ENCODE peak calls at places on chromosomes 5 and 9, in ten cellular contexts. R is omental fat pad, D is suprapubic skin, O is MCF 10A, Z is choroid plexus epithelial cell, G is brain microvascular endothelial cell, L is ovary, F is cardiac fibroblast, J is prostate gland, C is endothelial cell of umbilical vein. Y is an unnamed sample.

GRCh38 chr9:3337515-3337914 is 188.3 kb downstream of the RFX3 start:
- DNase-seq in R (no peak), D (no peak), O (peak; percentile 11), Z (peak; percentile 79), G (peak; percentile 61), L (no peak), F (peak; percentile 87), J (no peak), C (peak; percentile 83), Y (peak; percentile 33)

GRCh38 chr9:125997510-125997823 is 250.3 kb downstream of the PBX3 start:
- DNase-seq in R (no peak), D (peak; percentile 46), O (no peak), Z (no peak), G (no peak), L (no peak), F (no peak), J (no peak), C (no peak), Y (no peak)

GRCh38 chr5:37552770-37553719 is 173.9 kb downstream of the WDR70 start:
- DNase-seq in R (no peak), D (no peak), O (no peak), Z (peak; percentile 97), G (peak; percentile 92), L (no peak), F (peak; percentile 94), J (no peak), C (peak; percentile 99), Y (no peak)

GRCh38 chr5:135107986-135108385 is 74.0 kb upstream of the PITX1 start:
- DNase-seq in R (no peak), D (no peak), O (no peak), Z (no peak), G (no peak), L (no peak), F (no peak), J (no peak), C (no peak), Y (no peak)

GRCh38 chr9:128340691-128341434 is 536 bp downstream of the SLC27A4 start:
- DNase-seq in R (no peak), D (peak; percentile 74), O (no peak), Z (no peak), G (no peak), L (no peak), F (no peak), J (no peak), C (peak; percentile 28), Y (no peak)

GRCh38 chr5:154972476-154973080 is 31.7 kb downstream of the MRPL22 start:
- DNase-seq in R (no peak), D (no peak), O (peak; percentile 66), Z (peak; percentile 73), G (peak; percentile 61), L (no peak), F (peak; percentile 73), J (no peak), C (peak; percentile 74), Y (peak; percentile 45)

GRCh38 chr5:107254902-107255234 is 415.9 kb downstream of the EFNA5 start:
- DNase-seq in R (no peak), D (no peak), O (no peak), Z (no peak), G (no peak), L (no peak), F (no peak), J (no peak), C (no peak), Y (no peak)

GRCh38 chr5:82358454-82358853 is 80.3 kb upstream of the RPS23 start:
- DNase-seq in R (no peak), D (no peak), O (peak; percentile 69), Z (peak; percentile 81), G (no peak), L (no peak), F (peak; percentile 56), J (no peak), C (no peak), Y (no peak)

GRCh38 chr9:130860458-130861316 is 25.6 kb downstream of the ABL1 start:
- DNase-seq in R (peak; percentile 34), D (peak; percentile 88), O (no peak), Z (peak; percentile 97), G (peak; percentile 100), L (peak; percentile 82), F (peak; percentile 96), J (no peak), C (peak; percentile 70), Y (peak; percentile 95)

GRCh38 chr9:13351768-13352386 is 72.4 kb upstream of the MPDZ start:
- DNase-seq in R (no peak), D (no peak), O (peak; percentile 61), Z (peak; percentile 84), G (peak; percentile 23), L (no peak), F (peak; percentile 86), J (peak; percentile 6), C (peak; percentile 74), Y (peak; percentile 54)

GRCh38 chr9:134837529-134837928 is 43.1 kb upstream of the FCN2 start:
- DNase-seq in R (no peak), D (no peak), O (no peak), Z (peak; percentile 29), G (no peak), L (no peak), F (no peak), J (no peak), C (peak; percentile 6), Y (no peak)

GRCh38 chr9:108761530-108762347 is 94.0 kb downstream of the ACTL7B start:
- DNase-seq in R (no peak), D (peak; percentile 73), O (peak; percentile 71), Z (peak; percentile 71), G (peak; percentile 54), L (no peak), F (peak; percentile 68), J (peak; percentile 60), C (peak; percentile 43), Y (peak; percentile 29)

GRCh38 chr5:138981606-138982005 is 106.5 kb upstream of the LRRTM2 start:
- DNase-seq in R (no peak), D (no peak), O (no peak), Z (no peak), G (no peak), L (no peak), F (peak; percentile 32), J (no peak), C (no peak), Y (peak; percentile 12)

GRCh38 chr9:91734371-91734981 is 215.6 kb downstream of the ROR2 start:
- DNase-seq in R (peak; percentile 85), D (peak; percentile 77), O (peak; percentile 45), Z (peak; percentile 76), G (peak; percentile 52), L (peak; percentile 71), F (peak; percentile 74), J (peak; percentile 67), C (peak; percentile 39), Y (no peak)

GRCh38 chr9:115633099-115633498 is 515.1 kb upstream of the TNC start:
- DNase-seq in R (no peak), D (no peak), O (no peak), Z (peak; percentile 69), G (no peak), L (no peak), F (peak; percentile 38), J (no peak), C (no peak), Y (peak; percentile 46)

GRCh38 chr9:132312873-132313272 is 41.9 kb downstream of the SETX start:
- DNase-seq in R (no peak), D (no peak), O (no peak), Z (peak; percentile 21), G (no peak), L (no peak), F (no peak), J (no peak), C (no peak), Y (no peak)
- TF ChIP-seq CTCF in R (no peak), D (no peak), O (no peak), Z (peak; percentile 33), G (peak; percentile 28), L (no peak), F (peak; percentile 38), J (no peak), C (no peak), Y (peak; percentile 65)

DNA sequence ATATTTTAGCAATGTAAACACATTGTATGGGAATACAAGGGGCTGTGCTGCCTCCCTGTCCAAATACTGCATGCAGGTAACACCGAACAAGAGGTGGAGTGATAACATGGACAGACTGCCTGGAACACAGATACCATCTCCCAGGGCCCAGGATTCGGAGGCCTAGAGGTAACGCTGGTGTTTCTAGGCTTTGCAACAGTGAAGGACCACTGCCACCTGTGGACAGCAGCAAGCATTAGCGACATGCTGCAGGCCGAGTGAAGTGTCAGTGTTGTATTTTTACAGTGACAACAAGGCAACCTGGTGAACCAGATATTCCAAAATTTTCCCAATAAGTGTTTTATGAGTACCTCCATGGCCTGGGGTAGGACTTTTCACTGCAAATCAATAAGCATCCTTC is 379.2 kb downstream of the DMRT2 start:
- DNase-seq in R (no peak), D (no peak), O (peak; percentile 40), Z (peak; percentile 4), G (no peak), L (no peak), F (no peak), J (no peak), C (no peak), Y (no peak)
- TF ChIP-seq CTCF in R (no peak), D (no peak), O (peak; percentile 54), Z (peak; percentile 13), G (no peak), L (no peak), F (no peak), J (no peak), C (no peak), Y (no peak)

GRCh38 chr5:172634106-172634899 is 6.8 kb upstream of the NEURL1B start:
- DNase-seq in R (no peak), D (peak; percentile 41), O (no peak), Z (no peak), G (no peak), L (no peak), F (no peak), J (no peak), C (no peak), Y (no peak)
- TF ChIP-seq CTCF in R (no peak), D (no peak), O (no peak), Z (no peak), G (no peak), L (no peak), F (no peak), J (no peak), C (no peak), Y (no peak)

GRCh38 chr5:103255666-103256065 is 2.9 kb upstream of the MACIR start:
- DNase-seq in R (no peak), D (no peak), O (no peak), Z (no peak), G (no peak), L (no peak), F (no peak), J (no peak), C (no peak), Y (no peak)

GRCh38 chr5:103254921-103255320 is 3.6 kb upstream of the MACIR start:
- DNase-seq in R (no peak), D (no peak), O (no peak), Z (peak; percentile 42), G (no peak), L (no peak), F (no peak), J (no peak), C (no peak), Y (no peak)

GRCh38 chr5:103258957-103259704 is 568 bp downstream of the MACIR start:
- DNase-seq in R (peak; percentile 37), D (peak; percentile 78), O (peak; percentile 66), Z (peak; percentile 32), G (peak; percentile 13), L (peak; percentile 32), F (peak; percentile 40), J (peak; percentile 38), C (peak; percentile 66), Y (no peak)

GRCh38 chr5:103258368-103258956 is at the start of gene MACIR:
- DNase-seq in R (peak; percentile 84), D (peak; percentile 97), O (peak; percentile 98), Z (peak; percentile 99), G (peak; percentile 96), L (peak; percentile 94), F (peak; percentile 99), J (peak; percentile 95), C (peak; percentile 99), Y (peak; percentile 97)

GRCh38 chr5:103256178-103256577 is 2.4 kb upstream of the MACIR start:
- DNase-seq in R (no peak), D (no peak), O (peak; percentile 18), Z (no peak), G (no peak), L (no peak), F (no peak), J (no peak), C (no peak), Y (no peak)
- TF ChIP-seq CTCF in R (no peak), D (no peak), O (no peak), Z (peak; percentile 49), G (peak; percentile 31), L (no peak), F (peak; percentile 15), J (no peak), C (no peak), Y (peak; percentile 46)